ENCODE peak calls at places on chromosomes 16 and 17, in seven cellular contexts. Z is PC-3, D is left ventricle myocardium inferior, H is H9, G is heart right ventricle, U is Karpas-422, Q is GM23338. A is an unnamed sample. For H3K4me1, the result is how much of the 10 kb centered on the place peaks cover.

GRCh38 chr17:29789186-29790170 is 140.6 kb downstream of the SSH2 start:
- DNase-seq in Z (peak), D (no peak), H (no peak), G (no peak), U (no peak), Q (no peak), A (peak)

GRCh38 chr16:88013766-88014165 is 62.5 kb downstream of the BANP start:
- DNase-seq in Z (peak), D (no peak), H (no peak), G (no peak), U (no peak), Q (no peak), A (no peak)

GRCh38 chr16:64478258-64478906 is 643.5 kb downstream of the CDH11 start:
- DNase-seq in Z (peak), D (no peak), H (no peak), G (no peak), U (no peak), Q (no peak), A (no peak)

GRCh38 chr16:73268311-73268997 is 220.5 kb upstream of the ZFHX3 start:
- DNase-seq in Z (no peak), D (no peak), H (peak), G (no peak), U (no peak), Q (peak), A (no peak)

GRCh38 chr16:67312450-67313118 is 14.0 kb downstream of the KCTD19 start:
- DNase-seq in Z (peak), D (no peak), H (no peak), G (no peak), U (no peak), Q (no peak), A (no peak)

GRCh38 chr16:23388786-23389185 is 64.2 kb downstream of the COG7 start:
- DNase-seq in Z (no peak), D (no peak), H (no peak), G (no peak), U (no peak), Q (no peak), A (peak)

GRCh38 chr17:22278302-22279275 is 586.3 kb downstream of the KCNJ18 start:
- DNase-seq in Z (no peak), D (no peak), H (peak), G (no peak), U (peak), Q (no peak), A (no peak)

GRCh38 chr17:44785921-44786320 is 27.1 kb downstream of the ADAM11 start:
- DNase-seq in Z (no peak), D (no peak), H (peak), G (no peak), U (no peak), Q (no peak), A (no peak)

GRCh38 chr17:42422412-42422957 is 571 bp downstream of the CAVIN1 start:
- DNase-seq in Z (no peak), D (no peak), H (peak), G (peak), U (no peak), Q (peak), A (peak)

GRCh38 chr16:77690416-77690815 is 31.9 kb upstream of the NUDT7 start:
- DNase-seq in Z (no peak), D (no peak), H (no peak), G (no peak), U (peak), Q (no peak), A (no peak)

GRCh38 chr17:20706752-20707372 is 127.3 kb downstream of the CDRT15L2 start:
- DNase-seq in Z (peak), D (no peak), H (no peak), G (no peak), U (no peak), Q (no peak), A (no peak)

GRCh38 chr17:39618252-39618913 is 8.4 kb upstream of the PPP1R1B start:
- DNase-seq in Z (peak), D (no peak), H (no peak), G (no peak), U (peak), Q (peak), A (no peak)

GRCh38 chr17:44575408-44575807 is 18.1 kb downstream of the FZD2 start:
- DNase-seq in Z (no peak), D (no peak), H (no peak), G (no peak), U (no peak), Q (no peak), A (no peak)

GRCh38 chr16:84036982-84037425 is 5.6 kb downstream of the SLC38A8 start:
- DNase-seq in Z (peak), D (no peak), H (no peak), G (no peak), U (no peak), Q (no peak), A (no peak)

GRCh38 chr17:57677858-57678257 is 67.2 kb downstream of the CCDC182 start:
- DNase-seq in Z (no peak), D (no peak), H (peak), G (no peak), U (no peak), Q (no peak), A (no peak)

GRCh38 chr17:82388922-82389283 is 17.3 kb downstream of the UTS2R start:
- DNase-seq in Z (no peak), D (no peak), H (no peak), G (no peak), U (no peak), Q (no peak), A (no peak)

DNA sequence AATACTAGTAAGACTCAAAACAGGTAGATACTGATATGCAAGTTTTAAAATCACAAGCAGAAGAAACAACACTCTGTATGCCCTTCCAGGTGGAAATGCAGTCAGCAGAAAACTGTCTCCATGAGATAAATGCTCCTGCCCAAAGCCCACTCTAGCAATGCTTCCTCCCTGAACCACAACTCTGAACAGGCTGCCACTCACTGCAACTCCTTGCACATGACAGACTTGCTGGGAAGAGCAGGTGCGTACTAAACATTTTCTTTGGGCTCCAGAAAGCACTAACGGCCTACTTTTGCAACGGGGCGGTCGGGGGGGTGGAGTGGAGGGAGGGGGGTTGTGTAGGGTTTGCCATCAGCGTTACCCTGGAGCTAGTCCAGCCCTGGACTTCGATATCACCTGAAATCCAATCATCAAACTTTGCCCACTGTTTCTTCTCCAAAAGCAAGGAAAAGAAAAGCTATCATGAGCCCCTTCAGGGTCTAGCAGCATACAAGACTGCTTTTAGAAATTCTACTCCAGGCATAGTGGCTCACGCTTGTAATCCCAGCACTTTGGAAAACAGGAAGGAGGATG is 46.1 kb downstream of the ANKRD11 start:
- DNase-seq in Z (no peak), D (no peak), H (no peak), G (no peak), U (no peak), Q (no peak), A (no peak)
- H3K4me1 ChIP-seq in Z (under half), D (half or more), H (under half), G (half or more), U (under half), Q (half or more), A (half or more)

GRCh38 chr17:17849863-17850373 is 13.1 kb upstream of the SREBF1 start:
- DNase-seq in Z (peak), D (peak), H (peak), G (no peak), U (peak), Q (peak), A (peak)
- H3K4me1 ChIP-seq in Z (under half), D (half or more), H (under half), G (under half), U (under half), Q (under half), A (half or more)

GRCh38 chr16:11795887-11796226 is 1.2 kb downstream of the ZC3H7A start:
- DNase-seq in Z (no peak), D (no peak), H (no peak), G (no peak), U (no peak), Q (no peak), A (no peak)
- H3K4me1 ChIP-seq in Z (under half), D (half or more), H (under half), G (half or more), U (half or more), Q (under half), A (half or more)

GRCh38 chr17:78724999-78725398 is 57.1 kb downstream of the CYTH1 start:
- DNase-seq in Z (no peak), D (no peak), H (no peak), G (no peak), U (no peak), Q (no peak), A (no peak)

GRCh38 chr17:78726471-78727010 is 55.5 kb downstream of the CYTH1 start:
- DNase-seq in Z (no peak), D (no peak), H (no peak), G (no peak), U (no peak), Q (no peak), A (no peak)

GRCh38 chr17:78724544-78724943 is 57.5 kb downstream of the CYTH1 start:
- DNase-seq in Z (no peak), D (no peak), H (no peak), G (no peak), U (no peak), Q (peak), A (no peak)

GRCh38 chr17:78727057-78727456 is 55.0 kb downstream of the CYTH1 start:
- DNase-seq in Z (no peak), D (no peak), H (no peak), G (no peak), U (no peak), Q (no peak), A (no peak)

DNA sequence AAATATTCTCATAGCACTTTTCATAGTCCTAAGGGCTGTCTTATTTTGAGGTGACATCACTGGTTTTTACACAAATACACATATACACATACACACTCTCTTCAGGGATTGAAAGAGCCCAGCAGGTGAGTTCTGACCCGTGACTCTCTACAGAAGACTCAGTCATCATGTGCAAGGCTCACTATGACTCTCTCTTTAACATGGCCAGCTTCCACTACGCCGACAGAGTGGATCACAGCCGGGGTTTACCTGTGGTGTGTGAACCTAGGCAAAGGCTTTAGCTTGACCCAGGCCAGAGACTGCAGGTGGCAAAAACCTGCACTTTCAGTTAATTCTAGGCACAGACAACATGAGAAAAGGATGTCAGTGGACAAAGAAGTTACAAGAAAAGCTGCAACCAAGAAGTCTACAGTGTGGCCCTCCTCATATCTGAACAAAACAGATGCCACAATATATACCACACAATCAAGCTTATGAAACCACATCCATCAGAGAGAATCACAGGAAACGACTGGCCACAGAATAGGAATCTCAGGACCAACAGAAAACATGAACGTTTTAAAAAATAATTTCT is 56.5 kb downstream of the CYTH1 start:
- DNase-seq in Z (no peak), D (no peak), H (no peak), G (no peak), U (no peak), Q (no peak), A (no peak)
- H3K4me1 ChIP-seq in Z (under half), D (half or more), H (under half), G (half or more), U (under half), Q (half or more), A (half or more)

GRCh38 chr17:38444151-38444550 is 15.9 kb downstream of the ARHGAP23 start:
- DNase-seq in Z (peak), D (peak), H (peak), G (peak), U (peak), Q (peak), A (peak)
- H3K4me1 ChIP-seq in Z (under half), D (half or more), H (under half), G (half or more), U (under half), Q (half or more), A (under half)

GRCh38 chr16:57159447-57159846 is 26.4 kb downstream of the PSME3IP1 start:
- DNase-seq in Z (no peak), D (no peak), H (no peak), G (no peak), U (no peak), Q (peak), A (no peak)
- H3K4me1 ChIP-seq in Z (under half), D (under half), H (under half), G (under half), U (under half), Q (under half), A (under half)

DNA sequence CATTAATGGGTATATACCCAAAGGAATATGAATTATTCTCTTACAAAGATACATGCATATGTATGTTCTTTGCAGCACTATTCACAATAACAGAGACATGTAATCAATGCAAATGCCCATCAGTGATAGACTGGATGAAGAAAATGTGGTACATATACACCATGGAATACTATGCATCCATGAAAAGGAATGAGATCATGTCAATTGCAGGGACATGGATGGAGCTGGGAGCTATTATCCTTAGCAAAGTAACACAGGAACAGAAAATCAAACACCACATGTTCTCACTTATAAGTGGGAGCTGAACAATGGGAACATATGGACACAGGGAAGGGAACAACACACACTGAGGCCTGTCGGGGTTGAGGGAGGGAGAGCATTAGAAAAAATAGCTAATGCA is 141.1 kb upstream of the HS3ST4 start:
- DNase-seq in Z (no peak), D (no peak), H (no peak), G (no peak), U (no peak), Q (no peak), A (no peak)
- H3K4me1 ChIP-seq in Z (under half), D (under half), H (under half), G (under half), U (under half), Q (under half), A (under half)

DNA sequence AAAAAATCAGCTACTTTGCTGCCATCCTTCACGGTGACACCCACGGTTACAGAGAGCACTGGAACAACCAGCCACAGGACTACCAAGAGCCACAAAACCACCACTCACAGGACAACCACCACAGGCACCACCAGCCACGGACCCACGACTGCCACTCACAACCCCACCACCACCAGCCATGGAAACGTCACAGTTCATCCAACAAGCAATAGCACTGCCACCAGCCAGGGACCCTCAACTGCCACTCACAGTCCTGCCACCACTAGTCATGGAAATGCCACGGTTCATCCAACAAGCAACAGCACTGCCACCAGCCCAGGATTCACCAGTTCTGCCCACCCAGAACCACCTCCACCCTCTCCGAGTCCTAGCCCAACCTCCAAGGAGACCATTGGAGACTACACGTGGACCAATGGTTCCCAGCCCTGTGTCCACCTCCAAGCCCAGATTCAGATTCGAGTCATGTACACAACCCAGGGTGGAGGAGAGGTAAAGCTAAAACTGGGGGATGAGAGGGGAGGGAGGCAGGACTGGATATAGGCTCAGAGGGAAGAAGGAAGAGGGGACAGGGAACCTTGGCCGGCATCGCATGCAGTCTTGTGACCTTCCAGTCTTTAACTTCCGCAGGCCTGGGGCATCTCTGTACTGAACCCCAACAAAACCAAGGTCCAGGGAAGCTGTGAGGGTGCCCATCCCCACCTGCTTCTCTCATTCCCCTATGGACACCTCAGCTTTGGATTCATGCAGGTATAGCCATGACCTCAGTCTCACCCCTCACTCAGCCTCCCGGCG is 597 bp downstream of the CD68 start:
- DNase-seq in Z (no peak), D (no peak), H (no peak), G (no peak), U (no peak), Q (no peak), A (no peak)
- H3K4me1 ChIP-seq in Z (half or more), D (half or more), H (under half), G (half or more), U (half or more), Q (under half), A (half or more)

A was measured in lower lobe of right lung.